ENCODE peak calls at places on chromosomes 12 and 14, in six cellular contexts. F, N, E, S, I and Z are unnamed samples.

GRCh38 chr12:64923536-64923935 is 99.1 kb downstream of the TBC1D30 start:
- DNase-seq in F (no peak), N (no peak), E (no peak), S (no peak), I (no peak), Z (no peak)

GRCh38 chr14:74251546-74252030 is 12.3 kb downstream of the VSX2 start:
- DNase-seq in F (peak), N (peak), E (peak), S (peak), I (peak), Z (peak)

GRCh38 chr12:12443482-12443881 is 86.6 kb downstream of the BORCS5 start:
- DNase-seq in F (no peak), N (no peak), E (no peak), S (peak), I (no peak), Z (peak)

GRCh38 chr12:69925291-69925690 is 100.3 kb downstream of the MYRFL start:
- DNase-seq in F (no peak), N (no peak), E (no peak), S (no peak), I (no peak), Z (no peak)

GRCh38 chr12:65308001-65308400 is 29.5 kb downstream of the MSRB3 start:
- DNase-seq in F (no peak), N (no peak), E (no peak), S (peak), I (no peak), Z (peak)

GRCh38 chr12:6765634-6766581 is at the start of gene PTMS:
- DNase-seq in F (peak), N (no peak), E (peak), S (peak), I (peak), Z (peak)

GRCh38 chr12:5556033-5556614 is 124.2 kb downstream of the NTF3 start:
- DNase-seq in F (no peak), N (no peak), E (no peak), S (no peak), I (no peak), Z (no peak)

GRCh38 chr14:94681300-94682060 is 69.3 kb downstream of the SERPINA3 start:
- DNase-seq in F (peak), N (no peak), E (peak), S (peak), I (peak), Z (peak)

GRCh38 chr12:8519208-8519607 is 5.9 kb downstream of the CLEC4D start:
- DNase-seq in F (no peak), N (no peak), E (no peak), S (no peak), I (no peak), Z (no peak)